ENCODE peak calls at places on chromosomes 1 and 21, in ten cellular contexts. D is amygdala, Z is fibroblast of the conjunctiva, B is H9, H is lower lobe of right lung, A is AG04450, W is tibial nerve, L is fibroblast of mammary gland, J is mesendoderm, Y is HFFc6. U is an unnamed sample.
A peak's percentile ranks its signal among the peaks of the same experiment; 100 is the strongest.

GRCh38 chr1:24294757-24295371 is 24.3 kb upstream of the GRHL3 start:
- DNase-seq in J (peak; percentile 67), Y (peak; percentile 78), A (no peak), B (no peak), Z (peak; percentile 63), W (peak; percentile 64), H (peak; percentile 55), D (no peak), L (peak; percentile 81), U (peak; percentile 66)

GRCh38 chr21:24514081-24514733 is 1093.1 kb downstream of the MRPL39 start:
- DNase-seq in J (no peak), L (no peak), Z (no peak), Y (no peak), W (no peak), D (no peak), H (no peak), B (no peak), A (no peak), U (no peak)

GRCh38 chr1:44630116-44630515 is 44.2 kb downstream of the TMEM53 start:
- DNase-seq in B (no peak), L (peak; percentile 86), Y (peak; percentile 93), W (no peak), A (no peak), H (no peak), J (no peak), D (no peak), Z (no peak), U (no peak)

GRCh38 chr1:68973459-68974244 is 476.8 kb upstream of the DEPDC1 start:
- DNase-seq in J (no peak), Z (peak; percentile 8), L (peak; percentile 67), A (peak; percentile 2), W (no peak), Y (no peak), B (no peak), H (no peak), D (no peak), U (no peak)

GRCh38 chr1:233945573-233945972 is 41.1 kb downstream of the SLC35F3 start:
- DNase-seq in W (no peak), A (no peak), L (no peak), H (no peak), Y (no peak), J (no peak), D (no peak), B (no peak), Z (no peak), U (no peak)

GRCh38 chr1:6111571-6111970 is 65.9 kb downstream of the KCNAB2 start:
- DNase-seq in Y (no peak), L (no peak), B (no peak), A (no peak), D (no peak), J (no peak), H (peak; percentile 43), Z (no peak), W (no peak), U (peak; percentile 7)

GRCh38 chr1:11940260-11940921 is 5.9 kb downstream of the PLOD1 start:
- DNase-seq in Z (peak; percentile 31), L (no peak), B (no peak), J (peak; percentile 34), Y (peak; percentile 41), W (no peak), A (no peak), H (no peak), D (peak; percentile 43), U (no peak)

GRCh38 chr21:34080693-34081092 is 7.3 kb downstream of the MRPS6 start:
- DNase-seq in W (no peak), L (no peak), Z (no peak), D (no peak), H (no peak), Y (no peak), A (no peak), B (no peak), J (no peak), U (no peak)

GRCh38 chr1:201826830-201827229 is 2.1 kb upstream of the IPO9 start:
- DNase-seq in W (no peak), A (no peak), L (peak; percentile 38), Y (no peak), Z (peak; percentile 8), H (no peak), J (peak; percentile 28), B (peak; percentile 42), D (no peak), U (no peak)

GRCh38 chr1:33015216-33015615 is 21.5 kb downstream of the AK2 start:
- DNase-seq in J (no peak), H (no peak), D (no peak), A (no peak), L (no peak), Z (no peak), B (no peak), W (no peak), Y (no peak), U (no peak)

GRCh38 chr1:24895511-24895910 is 34.6 kb downstream of the RUNX3 start:
- DNase-seq in J (no peak), L (no peak), Y (no peak), H (no peak), Z (no peak), W (no peak), B (no peak), D (no peak), A (no peak), U (no peak)

GRCh38 chr1:150272379-150272840 is at the start of gene C1orf54:
- DNase-seq in Y (peak; percentile 27), D (peak; percentile 21), L (peak; percentile 65), A (no peak), Z (peak; percentile 63), B (peak; percentile 83), W (peak; percentile 63), J (peak; percentile 84), H (no peak), U (no peak)

GRCh38 chr1:43358746-43359693 is at the start of gene CDC20:
- DNase-seq in W (peak; percentile 98), Y (peak; percentile 98), B (peak; percentile 99), A (peak; percentile 82), H (peak; percentile 99), Z (peak; percentile 90), J (peak; percentile 99), D (peak; percentile 96), L (peak; percentile 95), U (peak; percentile 85)

GRCh38 chr21:34774750-34775149 is 106.0 kb downstream of the CLIC6 start:
- DNase-seq in J (no peak), W (no peak), B (no peak), Y (no peak), H (no peak), Z (no peak), D (no peak), A (no peak), L (no peak), U (no peak)